ENCODE peak calls at places on chromosome 3, in seven cellular contexts. S is brain microvascular endothelial cell, H is left ventricle myocardium inferior, V is astrocyte of the spinal cord, A is cardiac fibroblast, U is heart left ventricle, N is PC-3. Z is an unnamed sample.
A peak's percentile ranks its signal among the peaks of the same experiment; 100 is the strongest.

GRCh38 chr3:171825222-171825828 is 15.0 kb upstream of the PLD1 start:
- DNase-seq in N (no peak), S (peak; percentile 87), H (no peak), V (peak; percentile 35), U (no peak), A (peak; percentile 97), Z (no peak)

GRCh38 chr3:126517986-126518778 is 609 bp upstream of the UROC1 start:
- DNase-seq in V (no peak), N (no peak), U (no peak), A (no peak), S (no peak), H (no peak), Z (no peak)

GRCh38 chr3:116135462-116135861 is 309.8 kb downstream of the LSAMP start:
- DNase-seq in H (peak; percentile 34), S (peak; percentile 57), V (peak; percentile 79), N (peak; percentile 18), A (peak; percentile 92), U (peak; percentile 27), Z (no peak)

GRCh38 chr3:46168583-46168982 is 39.5 kb downstream of the CCR1 start:
- DNase-seq in H (no peak), V (peak; percentile 10), U (no peak), S (no peak), A (no peak), N (no peak), Z (no peak)

GRCh38 chr3:172289583-172289982 is 158.7 kb downstream of the GHSR start:
- DNase-seq in V (no peak), A (no peak), U (peak; percentile 47), H (peak; percentile 25), S (no peak), N (no peak), Z (no peak)

GRCh38 chr3:11534011-11534782 is 109.5 kb downstream of the VGLL4 start:
- DNase-seq in N (no peak), U (no peak), S (no peak), H (no peak), V (no peak), A (no peak), Z (no peak)

GRCh38 chr3:197305854-197306253 is 7.4 kb upstream of the DLG1 start:
- DNase-seq in V (peak; percentile 82), U (no peak), S (no peak), N (no peak), A (no peak), H (no peak), Z (no peak)

GRCh38 chr3:97981886-97982285 is 9.7 kb upstream of the RIOX2 start:
- DNase-seq in S (peak; percentile 58), U (no peak), V (peak; percentile 14), N (no peak), H (no peak), A (no peak), Z (no peak)

GRCh38 chr3:172315401-172316091 is 132.7 kb downstream of the GHSR start:
- DNase-seq in V (peak; percentile 69), N (peak; percentile 71), S (peak; percentile 66), A (peak; percentile 80), U (peak; percentile 39), H (no peak), Z (no peak)

GRCh38 chr3:189419683-189420082 is 211.5 kb upstream of the TP63 start:
- DNase-seq in H (no peak), V (no peak), U (no peak), S (no peak), A (no peak), N (no peak), Z (no peak)

GRCh38 chr3:189424922-189425321 is 206.3 kb upstream of the TP63 start:
- DNase-seq in V (no peak), N (no peak), S (no peak), H (no peak), U (no peak), A (no peak), Z (no peak)

GRCh38 chr3:189419022-189419421 is 212.2 kb upstream of the TP63 start:
- DNase-seq in H (no peak), N (no peak), V (peak; percentile 24), S (no peak), A (no peak), U (no peak), Z (no peak)
- TF ChIP-seq CTCF in H (no peak), N (no peak), V (no peak), S (no peak), A (no peak), U (no peak), Z (no peak)

DNA sequence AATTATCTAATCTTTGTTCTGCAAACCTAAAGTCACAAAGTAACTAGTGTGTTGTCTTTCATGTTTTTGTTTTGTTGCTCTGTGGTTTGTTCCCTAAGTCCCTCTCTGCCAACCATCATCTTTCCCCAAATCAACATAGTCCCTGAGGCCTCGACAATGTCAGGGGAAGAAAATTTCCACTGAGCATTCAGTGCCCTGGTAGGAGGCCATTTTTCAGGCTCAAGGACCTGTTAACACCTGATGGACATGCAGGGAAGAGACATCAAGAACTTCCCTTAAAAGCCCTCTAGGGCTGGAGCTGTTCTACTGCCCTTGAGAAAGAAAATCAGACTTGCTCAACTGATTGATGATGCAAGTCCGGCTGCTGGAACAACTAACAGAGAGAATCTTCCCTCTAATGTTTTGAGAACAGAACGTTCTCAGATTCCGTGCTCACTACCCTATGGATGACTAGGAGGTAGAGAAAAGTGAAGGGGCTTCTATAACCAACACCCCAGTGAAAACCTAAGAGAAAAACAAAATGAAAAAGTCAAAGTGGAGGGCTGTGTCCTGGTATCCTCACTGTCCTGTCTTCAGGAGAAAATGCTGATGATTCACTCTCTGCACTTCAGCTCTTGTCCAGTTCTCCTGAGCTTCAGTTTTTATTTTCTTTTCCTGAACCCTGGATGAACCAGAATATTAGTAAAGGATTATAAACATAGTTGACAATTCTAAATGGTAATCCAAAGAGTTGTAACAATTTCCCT is 373.1 kb downstream of the FOXP1 start:
- DNase-seq in H (no peak), S (peak; percentile 83), U (no peak), N (no peak), A (peak; percentile 75), V (peak; percentile 79), Z (no peak)
- TF ChIP-seq CTCF in H (no peak), S (peak; percentile 43), U (no peak), N (no peak), A (peak; percentile 48), V (peak; percentile 8), Z (no peak)

GRCh38 chr3:192812736-192813383 is 85.5 kb upstream of the FGF12 start:
- DNase-seq in N (peak; percentile 84), A (peak; percentile 78), H (no peak), S (peak; percentile 67), U (no peak), V (peak; percentile 77), Z (no peak)
- TF ChIP-seq CTCF in N (peak; percentile 81), A (peak; percentile 66), H (peak; percentile 71), S (peak; percentile 65), U (peak; percentile 71), V (peak; percentile 67), Z (peak; percentile 85)

DNA sequence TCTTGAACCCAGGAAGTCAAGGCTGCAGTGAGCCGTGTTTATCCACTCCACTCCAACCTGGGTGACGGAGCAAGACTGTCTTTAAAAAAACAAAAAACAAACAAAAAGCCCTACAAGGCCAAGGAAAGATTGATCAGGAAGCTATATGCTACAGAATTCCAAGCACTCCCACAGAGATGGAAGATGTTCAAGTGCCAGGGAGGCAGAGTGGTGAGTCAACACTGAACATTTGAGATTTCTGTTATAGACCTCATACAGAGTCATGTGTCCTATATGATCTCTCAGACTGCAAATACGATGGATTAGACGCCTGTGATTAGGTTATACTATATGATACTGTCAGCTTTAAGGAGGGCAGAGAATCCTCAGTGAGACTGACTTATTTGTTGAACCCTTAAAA is 107.8 kb downstream of the PIK3CB start:
- DNase-seq in H (no peak), N (no peak), V (peak; percentile 65), A (peak; percentile 36), S (peak; percentile 40), U (no peak), Z (no peak)
- TF ChIP-seq CTCF in H (no peak), N (no peak), V (no peak), A (no peak), S (no peak), U (no peak), Z (no peak)

DNA sequence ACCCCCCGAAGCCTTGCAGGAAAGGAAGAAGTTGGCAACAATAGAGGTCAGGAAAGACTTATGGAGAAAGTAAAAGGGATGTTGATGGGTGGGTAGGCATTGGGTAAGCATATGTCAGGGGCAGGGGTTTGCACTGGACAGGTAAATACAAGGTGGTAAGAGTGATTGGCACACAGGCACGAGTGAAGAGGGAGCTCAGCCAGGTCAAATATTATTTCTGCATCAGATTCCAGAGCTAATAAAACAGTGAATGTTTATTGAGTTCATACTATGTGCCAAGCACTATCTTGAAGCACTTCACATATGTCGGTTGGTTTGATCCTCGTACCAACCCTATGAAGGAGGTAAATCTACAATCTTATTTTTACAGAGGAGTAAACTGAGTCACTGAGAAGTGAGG is 6.6 kb downstream of the CLSTN2 start:
- DNase-seq in U (no peak), N (no peak), V (no peak), H (no peak), A (no peak), S (no peak), Z (no peak)
- TF ChIP-seq CTCF in U (no peak), N (no peak), V (no peak), H (no peak), A (no peak), S (no peak), Z (no peak)

DNA sequence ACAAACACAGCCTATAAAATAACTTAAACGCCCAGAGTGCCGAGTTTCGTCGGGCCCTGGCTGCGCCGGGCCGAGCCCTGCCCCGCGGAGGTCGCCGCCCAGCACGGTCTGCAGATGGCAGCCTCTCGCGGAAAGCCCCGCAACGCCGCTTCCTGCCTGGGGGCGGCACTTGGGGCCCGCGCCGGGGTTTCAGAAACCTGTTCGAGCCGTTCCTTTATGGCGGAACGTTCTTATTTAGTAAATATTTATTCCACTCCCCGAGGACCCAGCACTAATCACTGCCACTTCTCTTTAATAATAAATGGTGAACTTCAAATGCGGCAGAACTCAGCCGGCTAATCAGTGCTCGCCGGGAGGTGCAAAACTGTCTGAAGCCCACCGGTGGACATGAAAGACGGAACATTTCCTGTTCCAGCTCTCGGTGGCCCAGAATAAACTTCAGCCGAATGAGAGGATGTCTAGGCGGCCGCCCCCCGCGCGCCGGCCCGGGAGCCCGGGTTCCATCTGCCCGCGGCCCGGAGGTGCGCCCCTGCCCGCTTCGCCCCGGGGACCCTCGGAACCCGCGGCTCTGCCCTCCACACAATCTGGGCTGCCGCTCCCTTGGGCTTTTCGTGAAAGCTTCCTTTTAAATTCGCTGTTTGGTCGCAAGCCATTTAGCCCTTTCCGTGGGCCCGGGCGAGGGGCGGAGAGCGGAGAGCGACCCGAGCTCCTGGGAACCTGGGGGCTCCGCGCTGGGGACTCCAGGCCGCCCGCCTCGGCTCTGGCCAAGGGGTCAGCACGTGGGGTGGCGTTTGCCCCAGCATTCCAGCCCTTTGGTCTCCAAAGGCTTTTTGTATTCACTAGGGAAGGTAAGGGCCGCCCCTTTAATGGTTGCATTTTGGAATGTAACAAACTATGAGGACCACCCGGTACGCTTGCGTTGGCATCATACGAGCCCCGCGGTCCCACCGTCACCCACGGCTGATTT is 110.8 kb upstream of the ATP11B start:
- DNase-seq in V (peak; percentile 52), S (peak; percentile 11), A (peak; percentile 43), H (peak; percentile 34), N (peak; percentile 40), U (peak; percentile 21), Z (peak; percentile 84)
- TF ChIP-seq CTCF in V (peak; percentile 31), S (peak; percentile 38), A (peak; percentile 2), H (peak; percentile 50), N (peak; percentile 36), U (no peak), Z (peak; percentile 67)

GRCh38 chr3:53046171-53047170 is 598 bp upstream of the SFMBT1 start:
- DNase-seq in U (peak; percentile 40), H (peak; percentile 41), N (no peak), A (peak; percentile 31), V (peak; percentile 17), S (peak; percentile 9), Z (peak; percentile 72)
- TF ChIP-seq CTCF in U (peak; percentile 29), H (peak; percentile 50), N (no peak), A (no peak), V (peak; percentile 44), S (peak; percentile 63), Z (peak; percentile 64)